ENCODE peak calls at places on chromosome 4, in four cellular contexts. One of them, this sample, is unnamed.

GRCh38 chr4:185881427-185881826 is 69.4 kb upstream of the SORBS2 start:
- DNase-seq in globus pallidus: no peak
- DNase-seq in psoas muscle: no peak
- DNase-seq in thoracic aorta: no peak
- DNase-seq in this sample: no peak

GRCh38 chr4:183347586-183347985 is 25.4 kb upstream of the CLDN24 start:
- DNase-seq in globus pallidus: no peak
- DNase-seq in thoracic aorta: no peak
- DNase-seq in psoas muscle: no peak
- DNase-seq in this sample: no peak

GRCh38 chr4:74456056-74456744 is 11.3 kb downstream of the AREG start:
- DNase-seq in psoas muscle: no peak
- DNase-seq in globus pallidus: no peak
- DNase-seq in thoracic aorta: no peak
- DNase-seq in this sample: no peak

GRCh38 chr4:19486400-19486799 is 765.3 kb upstream of the SLIT2 start:
- DNase-seq in globus pallidus: no peak
- DNase-seq in thoracic aorta: no peak
- DNase-seq in psoas muscle: no peak
- DNase-seq in this sample: no peak

GRCh38 chr4:99878604-99879003 is 15.6 kb downstream of the LAMTOR3 start:
- DNase-seq in psoas muscle: no peak
- DNase-seq in globus pallidus: no peak
- DNase-seq in thoracic aorta: no peak
- DNase-seq in this sample: no peak

GRCh38 chr4:1336079-1336478 is 10.9 kb upstream of the UVSSA start:
- DNase-seq in globus pallidus: no peak
- DNase-seq in psoas muscle: no peak
- DNase-seq in thoracic aorta: no peak
- DNase-seq in this sample: no peak

GRCh38 chr4:105963461-105964400 is 68.5 kb downstream of the NPNT start:
- DNase-seq in thoracic aorta: no peak
- DNase-seq in psoas muscle: no peak
- DNase-seq in globus pallidus: no peak
- DNase-seq in this sample: no peak

GRCh38 chr4:48167538-48168263 is 33.7 kb upstream of the TXK start:
- DNase-seq in globus pallidus: no peak
- DNase-seq in thoracic aorta: no peak
- DNase-seq in psoas muscle: no peak
- DNase-seq in this sample: no peak

GRCh38 chr4:40514409-40515025 is 115.1 kb downstream of the RBM47 start:
- DNase-seq in psoas muscle: no peak
- DNase-seq in thoracic aorta: no peak
- DNase-seq in globus pallidus: no peak
- DNase-seq in this sample: no peak

GRCh38 chr4:186737427-186737826 is 13.8 kb upstream of the FAT1 start:
- DNase-seq in psoas muscle: no peak
- DNase-seq in thoracic aorta: no peak
- DNase-seq in globus pallidus: no peak
- DNase-seq in this sample: no peak

GRCh38 chr4:23856630-23857029 is 33.2 kb downstream of the PPARGC1A start:
- DNase-seq in globus pallidus: no peak
- DNase-seq in psoas muscle: no peak
- DNase-seq in thoracic aorta: no peak
- DNase-seq in this sample: no peak

GRCh38 chr4:37023504-37023903 is 221.0 kb upstream of the NWD2 start:
- DNase-seq in psoas muscle: no peak
- DNase-seq in thoracic aorta: no peak
- DNase-seq in globus pallidus: no peak
- DNase-seq in this sample: no peak

GRCh38 chr4:5040839-5041238 is 10.4 kb upstream of the STK32B start:
- DNase-seq in thoracic aorta: no peak
- DNase-seq in psoas muscle: no peak
- DNase-seq in globus pallidus: no peak
- DNase-seq in this sample: no peak